ENCODE peak calls at places on chromosomes 16 and 17, in six cellular contexts. V, E, N, D, X and L are unnamed samples.

GRCh38 chr16:87407511-87408112 is 15.5 kb downstream of the MAP1LC3B start:
- DNase-seq in X (peak), E (no peak), D (no peak), N (no peak), V (peak), L (no peak)

GRCh38 chr16:47026947-47027346 is 53.5 kb upstream of the DNAJA2 start:
- DNase-seq in V (peak), D (no peak), N (no peak), X (no peak), E (no peak), L (no peak)

GRCh38 chr16:84237994-84238750 is 1.6 kb downstream of the KCNG4 start:
- DNase-seq in E (no peak), N (no peak), V (no peak), D (no peak), X (no peak), L (no peak)

GRCh38 chr16:1133810-1134520 is 18.9 kb upstream of the CACNA1H start:
- DNase-seq in V (no peak), E (no peak), N (no peak), D (no peak), X (no peak), L (no peak)

GRCh38 chr16:57354311-57354710 is 4.3 kb upstream of the CCL22 start:
- DNase-seq in X (no peak), E (no peak), V (no peak), N (no peak), D (no peak), L (no peak)

GRCh38 chr17:48611213-48611612 is 396 bp upstream of the HOXB7 start:
- DNase-seq in D (no peak), E (no peak), X (no peak), N (no peak), V (no peak), L (no peak)

GRCh38 chr16:87860553-87861299 is 8.6 kb downstream of the SLC7A5 start:
- DNase-seq in N (peak), V (peak), X (peak), D (no peak), E (no peak), L (no peak)

GRCh38 chr16:50591800-50592771 is 43.9 kb downstream of the NKD1 start:
- DNase-seq in V (no peak), D (no peak), E (no peak), X (no peak), N (no peak), L (no peak)

GRCh38 chr17:43754947-43755346 is 3.6 kb downstream of the SOST start:
- DNase-seq in E (no peak), N (no peak), V (no peak), X (no peak), D (no peak), L (no peak)

GRCh38 chr16:79286646-79287423 is 313.7 kb downstream of the MAF start:
- DNase-seq in X (peak), N (no peak), D (no peak), V (no peak), E (no peak), L (no peak)

GRCh38 chr16:50165473-50165872 is 12.4 kb downstream of the TENT4B start:
- DNase-seq in X (no peak), N (no peak), D (no peak), E (no peak), V (no peak), L (no peak)

GRCh38 chr17:2484876-2485275 is 26.8 kb downstream of the METTL16 start:
- DNase-seq in N (no peak), X (no peak), E (no peak), V (peak), D (no peak), L (no peak)

GRCh38 chr17:7502987-7503386 is 18.8 kb downstream of the POLR2A start:
- DNase-seq in X (no peak), D (no peak), E (no peak), V (no peak), N (no peak), L (no peak)
- TF ChIP-seq CTCF in X (peak), D (no peak), E (peak), V (peak), N (peak), L (peak)

GRCh38 chr16:9008335-9009260 is 44.9 kb upstream of the USP7 start:
- DNase-seq in V (peak), E (peak), D (peak), N (peak), X (peak), L (peak)
- TF ChIP-seq CTCF in V (peak), E (peak), D (peak), N (peak), X (peak), L (peak)

GRCh38 chr16:85394511-85395206 is 218.5 kb upstream of the GSE1 start:
- DNase-seq in N (no peak), E (no peak), X (no peak), V (no peak), D (no peak), L (no peak)
- TF ChIP-seq CTCF in N (no peak), E (no peak), X (no peak), V (peak), D (no peak), L (no peak)

GRCh38 chr16:82846806-82847205 is 220.0 kb downstream of the CDH13 start:
- DNase-seq in D (no peak), E (no peak), X (no peak), N (no peak), V (peak), L (no peak)
- TF ChIP-seq CTCF in D (no peak), E (no peak), X (no peak), N (no peak), V (no peak), L (no peak)